ENCODE peak calls at places on chromosomes 3 and 15, in four cellular contexts. One of them, this sample, is unnamed.

GRCh38 chr3:161409069-161409468 is 37.8 kb upstream of the SPTSSB start:
- DNase-seq in GM12878: no peak
- DNase-seq in IMR-90: peak
- DNase-seq in A549: peak
- DNase-seq in this sample: peak

GRCh38 chr15:92606126-92606835 is 49.3 kb downstream of the FAM174B start:
- DNase-seq in A549: no peak
- DNase-seq in IMR-90: no peak
- DNase-seq in GM12878: no peak
- DNase-seq in this sample: no peak

GRCh38 chr3:127706785-127707351 is 34.1 kb downstream of the ABTB1 start:
- DNase-seq in GM12878: no peak
- DNase-seq in A549: no peak
- DNase-seq in IMR-90: no peak
- DNase-seq in this sample: peak

GRCh38 chr3:42544492-42545283 is 37.1 kb downstream of the SEC22C start:
- DNase-seq in IMR-90: no peak
- DNase-seq in A549: no peak
- DNase-seq in GM12878: no peak
- DNase-seq in this sample: no peak

GRCh38 chr3:64057231-64057630 is 33.9 kb upstream of the PSMD6 start:
- DNase-seq in A549: no peak
- DNase-seq in IMR-90: no peak
- DNase-seq in GM12878: no peak
- DNase-seq in this sample: no peak

GRCh38 chr3:169822091-169822490 is 9.4 kb upstream of the LRRC34 start:
- DNase-seq in A549: no peak
- DNase-seq in IMR-90: no peak
- DNase-seq in GM12878: no peak
- DNase-seq in this sample: no peak

GRCh38 chr15:76140069-76140454 is 80.3 kb downstream of the TMEM266 start:
- DNase-seq in IMR-90: no peak
- DNase-seq in A549: no peak
- DNase-seq in GM12878: no peak
- DNase-seq in this sample: no peak

GRCh38 chr3:131393056-131393455 is 11.5 kb downstream of the NUDT16 start:
- DNase-seq in GM12878: no peak
- DNase-seq in IMR-90: peak
- DNase-seq in A549: no peak
- DNase-seq in this sample: no peak

GRCh38 chr15:70636540-70637165 is 126.7 kb downstream of the UACA start:
- DNase-seq in IMR-90: no peak
- DNase-seq in A549: peak
- DNase-seq in GM12878: no peak
- DNase-seq in this sample: no peak

GRCh38 chr15:82712036-82712435 is 2.4 kb upstream of the AP3B2 start:
- DNase-seq in IMR-90: no peak
- DNase-seq in GM12878: no peak
- DNase-seq in A549: no peak
- DNase-seq in this sample: no peak

GRCh38 chr3:68893600-68894239 is 38.6 kb downstream of the TAFA4 start:
- DNase-seq in IMR-90: peak
- DNase-seq in GM12878: no peak
- DNase-seq in A549: peak
- DNase-seq in this sample: peak

GRCh38 chr3:15520185-15520584 is 1.3 kb downstream of the COLQ start:
- DNase-seq in GM12878: no peak
- DNase-seq in IMR-90: no peak
- DNase-seq in A549: no peak
- DNase-seq in this sample: no peak

GRCh38 chr3:188890572-188891270 is 281.1 kb upstream of the TPRG1 start:
- DNase-seq in GM12878: no peak
- DNase-seq in IMR-90: peak
- DNase-seq in A549: no peak
- DNase-seq in this sample: no peak

GRCh38 chr3:53238051-53238850 is 17.6 kb downstream of the TKT start:
- DNase-seq in GM12878: no peak
- DNase-seq in IMR-90: peak
- DNase-seq in A549: peak
- DNase-seq in this sample: no peak

GRCh38 chr3:72272356-72272755 is 487.4 kb upstream of the PROK2 start:
- DNase-seq in IMR-90: no peak
- DNase-seq in GM12878: no peak
- DNase-seq in A549: no peak
- DNase-seq in this sample: no peak

GRCh38 chr3:125229168-125229567 is 16.6 kb upstream of the SLC12A8 start:
- DNase-seq in GM12878: no peak
- DNase-seq in A549: no peak
- DNase-seq in IMR-90: no peak
- DNase-seq in this sample: no peak

DNA sequence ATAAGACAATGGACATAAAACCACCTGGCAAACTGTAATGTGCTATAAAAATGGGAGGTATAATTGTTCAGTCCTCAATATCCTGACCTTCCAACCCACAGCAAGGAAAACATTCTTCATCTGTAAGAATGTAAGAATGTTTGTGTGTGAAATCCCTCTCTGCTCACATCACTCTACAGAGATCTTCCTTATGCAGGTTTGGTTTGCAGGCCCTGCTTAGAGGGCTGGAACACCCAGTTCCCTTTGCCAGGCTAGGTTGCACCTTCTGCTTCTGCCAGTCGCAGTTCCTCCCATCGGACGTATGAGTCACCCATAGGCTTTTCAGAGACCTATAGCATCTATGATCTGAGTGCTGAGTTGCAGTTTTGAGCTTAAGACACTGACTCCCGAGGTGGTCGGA is 24.1 kb upstream of the MINAR1 start:
- DNase-seq in IMR-90: no peak
- DNase-seq in GM12878: no peak
- DNase-seq in A549: no peak
- DNase-seq in this sample: no peak
- TF ChIP-seq ELK1 in IMR-90: no peak
- TF ChIP-seq ELK1 in GM12878: no peak
- TF ChIP-seq ELK1 in A549: no peak
- TF ChIP-seq ELK1 in this sample: no peak

GRCh38 chr3:172659246-172660002 is 51.4 kb downstream of the NCEH1 start:
- DNase-seq in A549: peak
- DNase-seq in GM12878: no peak
- DNase-seq in IMR-90: no peak
- DNase-seq in this sample: no peak
- TF ChIP-seq ELK1 in A549: no peak
- TF ChIP-seq ELK1 in GM12878: no peak
- TF ChIP-seq ELK1 in IMR-90: no peak
- TF ChIP-seq ELK1 in this sample: no peak

GRCh38 chr3:31710123-31710841 is 177.6 kb downstream of the STT3B start:
- DNase-seq in A549: no peak
- DNase-seq in GM12878: no peak
- DNase-seq in IMR-90: peak
- DNase-seq in this sample: no peak
- TF ChIP-seq ELK1 in A549: no peak
- TF ChIP-seq ELK1 in GM12878: no peak
- TF ChIP-seq ELK1 in IMR-90: no peak
- TF ChIP-seq ELK1 in this sample: no peak

GRCh38 chr3:6571448-6571847 is 289.5 kb upstream of the GRM7 start:
- DNase-seq in A549: no peak
- DNase-seq in GM12878: no peak
- DNase-seq in IMR-90: no peak
- DNase-seq in this sample: no peak
- TF ChIP-seq ELK1 in A549: no peak
- TF ChIP-seq ELK1 in GM12878: no peak
- TF ChIP-seq ELK1 in IMR-90: no peak
- TF ChIP-seq ELK1 in this sample: no peak

GRCh38 chr15:24747376-24747775 is 71.8 kb downstream of the NPAP1 start:
- DNase-seq in GM12878: no peak
- DNase-seq in IMR-90: no peak
- DNase-seq in A549: no peak
- DNase-seq in this sample: no peak

GRCh38 chr15:24745276-24745675 is 69.7 kb downstream of the NPAP1 start:
- DNase-seq in A549: no peak
- DNase-seq in GM12878: no peak
- DNase-seq in IMR-90: no peak
- DNase-seq in this sample: no peak

GRCh38 chr15:24748812-24749439 is 73.4 kb downstream of the NPAP1 start:
- DNase-seq in IMR-90: no peak
- DNase-seq in GM12878: no peak
- DNase-seq in A549: no peak
- DNase-seq in this sample: no peak

GRCh38 chr15:24746094-24746493 is 70.5 kb downstream of the NPAP1 start:
- DNase-seq in A549: no peak
- DNase-seq in GM12878: no peak
- DNase-seq in IMR-90: no peak
- DNase-seq in this sample: no peak
- TF ChIP-seq ELK1 in A549: no peak
- TF ChIP-seq ELK1 in GM12878: no peak
- TF ChIP-seq ELK1 in IMR-90: no peak
- TF ChIP-seq ELK1 in this sample: no peak

GRCh38 chr3:159128628-159129027 is 326.8 kb downstream of the MFSD1 start:
- DNase-seq in IMR-90: no peak
- DNase-seq in GM12878: no peak
- DNase-seq in A549: peak
- DNase-seq in this sample: no peak

GRCh38 chr3:159126261-159127020 is 324.6 kb downstream of the MFSD1 start:
- DNase-seq in IMR-90: no peak
- DNase-seq in GM12878: no peak
- DNase-seq in A549: no peak
- DNase-seq in this sample: no peak

GRCh38 chr3:159131376-159131775 is 329.5 kb downstream of the MFSD1 start:
- DNase-seq in A549: no peak
- DNase-seq in GM12878: no peak
- DNase-seq in IMR-90: no peak
- DNase-seq in this sample: no peak

GRCh38 chr3:159127021-159127392 is 325.2 kb downstream of the MFSD1 start:
- DNase-seq in A549: no peak
- DNase-seq in GM12878: no peak
- DNase-seq in IMR-90: no peak
- DNase-seq in this sample: no peak

DNA sequence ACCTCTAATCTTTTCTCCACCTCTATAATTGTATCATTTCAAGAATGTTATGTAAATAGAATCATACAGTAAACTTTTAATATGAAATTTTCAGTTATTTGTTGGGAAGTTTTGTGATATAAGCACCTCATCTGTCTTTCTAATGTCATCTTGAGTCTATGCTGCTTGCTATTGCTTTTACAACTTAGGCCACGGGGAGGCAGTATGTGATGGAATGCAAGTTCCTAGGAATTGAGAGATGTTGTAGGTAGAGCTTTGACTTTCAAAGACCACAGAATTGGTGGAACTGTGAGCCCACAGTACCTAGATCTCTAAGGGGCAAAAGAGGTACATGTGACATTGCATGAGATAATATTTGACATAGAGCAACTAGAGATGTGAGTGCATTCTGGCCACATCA is 328.3 kb downstream of the MFSD1 start:
- DNase-seq in A549: peak
- DNase-seq in GM12878: no peak
- DNase-seq in IMR-90: peak
- DNase-seq in this sample: no peak
- TF ChIP-seq ELK1 in A549: no peak
- TF ChIP-seq ELK1 in GM12878: no peak
- TF ChIP-seq ELK1 in IMR-90: no peak
- TF ChIP-seq ELK1 in this sample: no peak

DNA sequence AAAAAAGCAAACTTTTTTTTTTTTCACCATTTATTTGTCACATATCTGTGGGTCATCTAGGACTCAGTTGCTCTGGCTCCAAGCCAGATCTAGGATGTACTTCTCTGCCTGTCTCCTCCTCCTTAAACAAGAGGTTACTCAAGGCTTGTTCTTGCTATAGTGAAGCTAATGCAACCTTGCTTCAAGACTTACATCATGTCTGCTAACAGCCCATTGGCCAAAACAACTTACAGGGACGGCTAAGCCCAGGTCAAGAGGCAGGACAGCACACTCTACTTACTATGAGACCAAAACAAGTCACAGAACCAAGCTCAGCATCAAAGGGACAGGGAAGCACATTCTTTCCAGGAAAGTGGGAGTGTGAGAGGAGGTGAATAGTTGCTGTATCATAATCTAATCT is 123.8 kb upstream of the BNIP2 start:
- DNase-seq in IMR-90: no peak
- DNase-seq in GM12878: no peak
- DNase-seq in A549: no peak
- DNase-seq in this sample: no peak
- TF ChIP-seq ELK1 in IMR-90: no peak
- TF ChIP-seq ELK1 in GM12878: no peak
- TF ChIP-seq ELK1 in A549: no peak
- TF ChIP-seq ELK1 in this sample: no peak

This sample was measured in K562.